ENCODE peak calls at places on chromosomes 4 and X, in four cellular contexts. K is HepG2, B is K562, S is GM12878. O is an unnamed sample.

GRCh38 chrX:39157796-39158195 is 356.5 kb downstream of the MID1IP1 start:
- DNase-seq in K (no peak), B (no peak), S (no peak), O (no peak)

GRCh38 chr4:189285377-189285776 is 655.3 kb upstream of the FRG1 start:
- DNase-seq in K (no peak), B (no peak), S (no peak), O (no peak)

GRCh38 chr4:186689476-186689875 is 34.2 kb downstream of the FAT1 start:
- DNase-seq in K (no peak), B (no peak), S (no peak), O (no peak)

GRCh38 chrX:37455381-37455780 is 106.2 kb downstream of the PRRG1 start:
- DNase-seq in K (no peak), B (no peak), S (no peak), O (no peak)

GRCh38 chr4:92969650-92970370 is 666.0 kb downstream of the GRID2 start:
- DNase-seq in K (peak), B (no peak), S (no peak), O (peak)

GRCh38 chr4:172706000-172706399 is 462.6 kb upstream of the GALNT7 start:
- DNase-seq in K (no peak), B (no peak), S (no peak), O (no peak)

GRCh38 chr4:7210818-7211217 is 18.5 kb downstream of the SORCS2 start:
- DNase-seq in K (no peak), B (no peak), S (no peak), O (no peak)

GRCh38 chr4:108172780-108173598 is 4.3 kb upstream of the LEF1 start:
- DNase-seq in K (peak), B (peak), S (no peak), O (no peak)

GRCh38 chr4:107863850-107864371 is 39.2 kb downstream of the SGMS2 start:
- DNase-seq in K (peak), B (peak), S (no peak), O (peak)

GRCh38 chr4:104128031-104128849 is 366.5 kb downstream of the CXXC4 start:
- DNase-seq in K (no peak), B (no peak), S (no peak), O (no peak)

GRCh38 chrX:64152857-64153256 is 52.7 kb downstream of the AMER1 start:
- DNase-seq in K (peak), B (no peak), S (no peak), O (no peak)

GRCh38 chr4:8594097-8595038 is 1.8 kb downstream of the CPZ start:
- DNase-seq in K (peak), B (peak), S (peak), O (peak)

GRCh38 chr4:7781361-7781760 is 158.3 kb downstream of the AFAP1 start:
- DNase-seq in K (no peak), B (peak), S (no peak), O (no peak)

GRCh38 chr4:48462363-48462762 is 20.8 kb upstream of the SLC10A4 start:
- DNase-seq in K (no peak), B (no peak), S (no peak), O (no peak)

GRCh38 chrX:132125906-132126305 is 1.9 kb downstream of the FRMD7 start:
- DNase-seq in K (no peak), B (no peak), S (no peak), O (no peak)

GRCh38 chr4:163548481-163549243 is 54.2 kb downstream of the TMA16 start:
- DNase-seq in K (peak), B (peak), S (no peak), O (peak)

GRCh38 chrX:150269613-150270254 is 93.4 kb upstream of the MAMLD1 start:
- DNase-seq in K (peak), B (no peak), S (no peak), O (peak)

GRCh38 chrX:10022580-10023245 is 55.6 kb downstream of the CLDN34 start:
- DNase-seq in K (no peak), B (no peak), S (no peak), O (peak)

GRCh38 chr4:12445711-12446110 is 1017.0 kb upstream of the HS3ST1 start:
- DNase-seq in K (no peak), B (no peak), S (no peak), O (no peak)

GRCh38 chr4:139142097-139142496 is 34.9 kb downstream of the ELF2 start:
- DNase-seq in K (no peak), B (no peak), S (peak), O (no peak)

GRCh38 chr4:68865760-68866159 is 50.0 kb downstream of the UGT2B10 start:
- DNase-seq in K (no peak), B (no peak), S (no peak), O (no peak)

GRCh38 chr4:136927172-136927571 is 605.1 kb downstream of the PCDH18 start:
- DNase-seq in K (no peak), B (no peak), S (no peak), O (peak)

GRCh38 chrX:110146521-110146920 is 143.6 kb downstream of the TMEM164 start:
- DNase-seq in K (peak), B (peak), S (no peak), O (peak)

GRCh38 chr4:77782102-77782835 is 36.9 kb downstream of the CNOT6L start:
- DNase-seq in K (no peak), B (no peak), S (no peak), O (no peak)

GRCh38 chr4:153988446-153988845 is 199.6 kb upstream of the SFRP2 start:
- DNase-seq in K (no peak), B (no peak), S (no peak), O (no peak)

GRCh38 chr4:8336412-8337075 is 67.0 kb downstream of the HTRA3 start:
- DNase-seq in K (no peak), B (peak), S (no peak), O (no peak)

GRCh38 chrX:72272868-72273267 is 4.2 kb downstream of the RPS4X start:
- DNase-seq in K (no peak), B (no peak), S (no peak), O (peak)

GRCh38 chrX:151153086-151153485 is 23.3 kb upstream of the GPR50 start:
- DNase-seq in K (peak), B (peak), S (no peak), O (peak)

GRCh38 chr4:118752551-118752950 is 67.4 kb downstream of the METTL14 start:
- DNase-seq in K (no peak), B (no peak), S (no peak), O (no peak)

GRCh38 chr4:107050525-107051135 is 14.5 kb upstream of the DKK2 start:
- DNase-seq in K (peak), B (peak), S (no peak), O (peak)

GRCh38 chrX:103061486-103061885 is 2.5 kb downstream of the BEX1 start:
- DNase-seq in K (peak), B (no peak), S (no peak), O (no peak)

GRCh38 chr4:58093352-58093751 is 983.2 kb upstream of the IGFBP7 start:
- DNase-seq in K (no peak), B (no peak), S (no peak), O (no peak)

GRCh38 chr4:42080284-42080683 is 72.2 kb downstream of the BEND4 start:
- DNase-seq in K (no peak), B (no peak), S (peak), O (no peak)

GRCh38 chr4:70360460-70360859 is at the start of gene SMR3A:
- DNase-seq in K (no peak), B (no peak), S (no peak), O (no peak)

GRCh38 chrX:19958530-19959486 is 32.1 kb downstream of the BCLAF3 start:
- DNase-seq in K (peak), B (peak), S (no peak), O (peak)

GRCh38 chr4:37830640-37831039 is 4.2 kb downstream of the PGM2 start:
- DNase-seq in K (no peak), B (no peak), S (no peak), O (no peak)

GRCh38 chrX:14546190-14546589 is 16.9 kb downstream of the GLRA2 start:
- DNase-seq in K (no peak), B (no peak), S (no peak), O (no peak)

DNA sequence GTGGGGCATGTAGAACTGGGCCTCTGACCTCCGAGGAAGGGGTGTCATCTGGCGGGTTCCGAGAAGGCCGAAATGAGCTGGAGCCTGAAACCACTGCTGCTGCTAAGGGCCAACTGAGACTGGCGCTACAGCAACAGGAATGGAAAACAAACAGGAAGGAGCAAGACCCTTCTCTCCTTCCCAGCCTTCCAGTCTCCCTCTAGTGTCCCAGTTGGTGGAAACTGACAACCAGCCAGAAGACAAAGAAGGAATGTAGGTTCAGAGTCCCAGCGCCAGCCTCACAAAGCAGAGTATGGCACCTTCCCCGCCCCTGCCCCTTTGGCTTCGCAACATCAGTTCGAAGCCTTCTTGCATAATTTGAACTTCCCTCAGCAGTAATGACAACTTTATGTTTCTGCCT is 24.4 kb upstream of the PDZD4 start:
- DNase-seq in K (peak), B (no peak), S (no peak), O (no peak)
- TF ChIP-seq POLR2AphosphoS2 in K (no peak), B (no peak), S (no peak), O (no peak)

GRCh38 chr4:142402156-142402555 is 443.9 kb downstream of the INPP4B start:
- DNase-seq in K (no peak), B (no peak), S (no peak), O (no peak)

GRCh38 chr4:142405021-142405991 is 440.8 kb downstream of the INPP4B start:
- DNase-seq in K (no peak), B (no peak), S (peak), O (peak)

GRCh38 chr4:142404191-142404611 is 441.9 kb downstream of the INPP4B start:
- DNase-seq in K (no peak), B (no peak), S (no peak), O (peak)

GRCh38 chr4:142406051-142406549 is 440.0 kb downstream of the INPP4B start:
- DNase-seq in K (no peak), B (no peak), S (peak), O (peak)

DNA sequence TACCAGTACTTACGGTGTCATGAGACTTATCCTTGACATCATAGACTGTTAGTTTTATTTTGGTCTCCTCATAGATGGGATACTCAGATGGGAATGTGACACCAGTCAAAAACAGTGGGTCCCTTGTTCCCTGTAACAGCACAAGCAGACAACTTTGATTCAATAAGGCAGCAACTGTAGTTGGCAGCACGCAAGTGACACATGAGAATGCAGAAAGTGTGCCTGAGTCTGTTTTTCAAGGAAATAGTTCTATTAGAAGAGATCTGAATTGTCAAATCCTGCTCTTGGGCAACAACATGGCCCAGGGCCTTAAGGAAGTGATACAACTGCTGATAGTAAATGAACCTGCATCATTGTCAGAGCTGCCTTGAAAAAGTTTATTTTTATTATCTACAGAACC is 443.2 kb downstream of the INPP4B start:
- DNase-seq in K (no peak), B (no peak), S (no peak), O (no peak)
- TF ChIP-seq CEBPB in K (no peak), B (no peak), S (no peak), O (no peak)

GRCh38 chrX:68832101-68832416 is 3.2 kb downstream of the EFNB1 start:
- DNase-seq in K (no peak), B (no peak), S (no peak), O (no peak)
- TF ChIP-seq MYC in K (no peak), B (no peak), S (no peak), O (no peak)

DNA sequence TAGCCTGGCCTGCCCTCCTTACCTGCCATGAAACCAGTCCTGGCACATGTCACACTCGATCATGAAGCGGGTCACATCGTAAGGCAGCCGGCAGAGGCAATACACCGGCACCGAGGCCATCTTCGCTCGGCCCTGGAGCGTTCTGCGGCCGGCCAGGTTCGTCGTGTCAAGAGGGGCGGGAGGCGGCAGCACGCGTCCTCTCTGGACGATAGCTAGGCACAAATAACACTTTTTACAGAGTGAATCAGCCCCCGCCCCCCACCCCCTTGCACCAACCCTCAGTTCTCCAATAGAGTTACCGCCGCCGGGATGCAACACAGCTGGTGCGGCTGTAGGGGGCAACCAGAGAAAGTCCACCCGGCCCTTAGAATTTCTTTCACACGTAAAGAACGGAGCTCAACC is 1.7 kb downstream of the PHF8 start:
- DNase-seq in K (peak), B (peak), S (no peak), O (peak)
- TF ChIP-seq POLR2AphosphoS2 in K (no peak), B (no peak), S (no peak), O (no peak)

GRCh38 chr4:168028970-168029610 is 63.2 kb upstream of the ANXA10 start:
- DNase-seq in K (no peak), B (no peak), S (no peak), O (no peak)

GRCh38 chr4:168028568-168028967 is 63.8 kb upstream of the ANXA10 start:
- DNase-seq in K (peak), B (peak), S (no peak), O (peak)
- TF ChIP-seq CEBPB in K (no peak), B (no peak), S (no peak), O (no peak)

DNA sequence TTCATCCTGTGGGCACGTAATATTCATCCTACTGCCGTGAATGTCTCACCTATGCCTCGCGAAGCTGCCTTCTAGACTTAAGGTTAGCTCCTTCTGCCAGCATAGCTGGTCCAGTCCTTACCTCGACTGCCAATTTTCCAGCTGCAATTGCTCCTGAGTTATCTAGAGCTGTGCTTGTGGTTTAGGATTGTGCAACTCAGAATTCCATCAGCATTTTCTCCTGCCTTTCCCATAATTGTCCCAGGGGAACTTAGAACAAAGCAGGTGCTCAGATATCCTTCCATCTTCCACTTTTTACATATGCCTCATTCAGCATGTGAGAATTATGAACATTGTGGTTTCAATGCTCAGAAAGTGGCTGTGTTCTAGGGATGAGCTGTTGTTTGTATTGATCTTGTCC is 131.4 kb upstream of the ADGRL3 start:
- DNase-seq in K (no peak), B (no peak), S (no peak), O (no peak)
- TF ChIP-seq MYC in K (no peak), B (no peak), S (no peak), O (no peak)

GRCh38 chr4:54902976-54903375 is 222.4 kb downstream of the KDR start:
- DNase-seq in K (no peak), B (no peak), S (no peak), O (no peak)

GRCh38 chr4:54901202-54901601 is 224.2 kb downstream of the KDR start:
- DNase-seq in K (no peak), B (no peak), S (no peak), O (no peak)

GRCh38 chr4:54904953-54905352 is 220.4 kb downstream of the KDR start:
- DNase-seq in K (no peak), B (no peak), S (no peak), O (no peak)

GRCh38 chr4:54898941-54899340 is 226.5 kb downstream of the KDR start:
- DNase-seq in K (no peak), B (no peak), S (no peak), O (no peak)

GRCh38 chr4:54902261-54902660 is 223.1 kb downstream of the KDR start:
- DNase-seq in K (no peak), B (no peak), S (no peak), O (no peak)
- TF ChIP-seq POLR2AphosphoS2 in K (no peak), B (no peak), S (no peak), O (no peak)

O was measured in A549.